ENCODE peak calls at places on chromosomes 12 and 14, in four cellular contexts. L, H, F and I are unnamed samples.

GRCh38 chr12:7588703-7589329 is 76.9 kb downstream of the APOBEC1 start:
- DNase-seq in L (peak), H (peak), F (no peak), I (peak)

GRCh38 chr12:67621926-67622325 is 26.6 kb upstream of the DYRK2 start:
- DNase-seq in L (no peak), H (no peak), F (no peak), I (no peak)

GRCh38 chr12:100504820-100505219 is 31.2 kb downstream of the NR1H4 start:
- DNase-seq in L (no peak), H (no peak), F (no peak), I (no peak)

GRCh38 chr12:114265036-114265435 is 140.9 kb downstream of the TBX5 start:
- DNase-seq in L (no peak), H (no peak), F (no peak), I (no peak)

GRCh38 chr12:74620932-74621331 is 83.3 kb downstream of the ATXN7L3B start:
- DNase-seq in L (no peak), H (no peak), F (no peak), I (no peak)

GRCh38 chr14:77307099-77307496 is 13.6 kb downstream of the POMT2 start:
- DNase-seq in L (peak), H (no peak), F (no peak), I (no peak)

GRCh38 chr12:18479266-18479665 is 217.9 kb downstream of the PIK3C2G start:
- DNase-seq in F (no peak), L (no peak), H (no peak), I (no peak)

GRCh38 chr12:45244561-45245348 is 28.9 kb downstream of the ANO6 start:
- DNase-seq in L (no peak), F (no peak), H (no peak), I (no peak)

GRCh38 chr12:100058482-100059029 is 73.8 kb upstream of the ANKS1B start:
- DNase-seq in L (peak), F (no peak), H (peak), I (no peak)

GRCh38 chr12:69540606-69541386 is 44.5 kb upstream of the CCT2 start:
- DNase-seq in F (no peak), H (no peak), L (no peak), I (no peak)

GRCh38 chr12:115934046-115934445 is 343.4 kb downstream of the MED13L start:
- DNase-seq in H (no peak), L (no peak), F (no peak), I (no peak)

GRCh38 chr12:57460457-57461325 is 1.1 kb downstream of the GLI1 start:
- DNase-seq in F (no peak), H (no peak), L (peak), I (peak)

GRCh38 chr12:124392991-124393790 is 98.3 kb downstream of the RFLNA start:
- DNase-seq in H (no peak), L (peak), F (no peak), I (no peak)

GRCh38 chr14:33765251-33765650 is 185.6 kb downstream of the EGLN3 start:
- DNase-seq in F (no peak), H (peak), L (peak), I (peak)

GRCh38 chr12:101733166-101733565 is 6.1 kb downstream of the SYCP3 start:
- DNase-seq in L (no peak), F (no peak), H (no peak), I (no peak)

GRCh38 chr14:70856851-70857498 is 47.7 kb upstream of the MAP3K9 start:
- DNase-seq in L (no peak), H (no peak), F (no peak), I (no peak)

GRCh38 chr12:32501835-32502333 is 102.5 kb downstream of the FGD4 start:
- DNase-seq in F (peak), H (no peak), L (peak), I (peak)

GRCh38 chr12:100348657-100349454 is 8.0 kb upstream of the SLC17A8 start:
- DNase-seq in F (no peak), L (peak), H (no peak), I (no peak)

GRCh38 chr12:69415471-69416275 is 54.5 kb upstream of the FRS2 start:
- DNase-seq in H (peak), F (peak), L (peak), I (peak)

GRCh38 chr12:132622437-132623071 is 4.0 kb downstream of the P2RX2 start:
- DNase-seq in F (no peak), L (no peak), H (no peak), I (no peak)

GRCh38 chr14:71620401-71620800 is 311.8 kb upstream of the RGS6 start:
- DNase-seq in L (no peak), H (no peak), F (no peak), I (no peak)

GRCh38 chr12:120798696-120799095 is 73.1 kb downstream of the ACADS start:
- DNase-seq in L (peak), F (no peak), H (no peak), I (no peak)

GRCh38 chr12:3016191-3016590 is 57.0 kb downstream of the TEAD4 start:
- DNase-seq in L (no peak), F (no peak), H (no peak), I (no peak)

GRCh38 chr12:30594509-30594908 is 101.2 kb downstream of the IPO8 start:
- DNase-seq in L (no peak), F (no peak), H (no peak), I (no peak)

GRCh38 chr12:4011597-4011996 is 138.4 kb upstream of the PARP11 start:
- DNase-seq in H (no peak), F (no peak), L (no peak), I (no peak)

GRCh38 chr12:11794751-11795150 is 145.3 kb downstream of the ETV6 start:
- DNase-seq in H (no peak), L (no peak), F (no peak), I (no peak)

DNA sequence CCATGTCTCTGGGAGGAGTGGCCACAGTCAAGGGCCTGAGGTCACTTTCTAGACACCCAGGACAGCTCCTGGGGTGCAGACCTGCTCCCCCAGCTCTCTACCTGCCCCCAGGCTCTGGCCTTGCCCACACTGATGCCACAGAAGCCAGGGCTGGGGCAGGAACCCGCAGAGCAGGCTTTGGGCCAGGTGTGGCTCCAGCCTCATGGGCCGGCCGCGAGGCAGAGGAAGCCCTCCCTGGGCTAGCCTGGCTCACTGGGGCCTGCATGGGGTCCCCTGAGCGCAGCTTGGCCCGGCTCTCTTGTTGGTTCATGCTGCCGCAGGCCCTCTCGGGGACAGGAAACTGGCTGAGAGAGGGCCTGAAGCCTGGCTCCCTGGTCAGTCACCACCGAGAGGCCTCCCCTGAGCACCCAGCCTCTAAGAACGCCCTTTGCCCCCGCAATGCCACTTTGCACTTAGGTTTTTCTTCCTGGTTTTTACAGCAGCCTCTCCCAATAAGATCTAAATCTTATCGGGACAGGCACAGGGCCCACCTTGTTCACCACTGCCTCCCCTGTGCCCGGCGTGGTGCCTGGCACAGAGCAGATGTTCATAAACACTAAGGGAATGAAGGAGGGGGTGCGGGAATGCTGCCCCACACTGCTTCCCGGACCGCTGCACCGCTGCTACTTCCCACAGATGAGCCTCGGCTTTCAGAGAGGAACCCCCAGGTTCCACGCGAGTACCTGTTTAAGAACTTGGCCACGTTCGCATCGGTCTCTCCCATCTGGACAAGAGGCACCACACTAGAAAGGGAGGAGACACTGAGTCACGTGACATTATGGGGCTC is 14.7 kb downstream of the MMAB start:
- DNase-seq in H (no peak), F (no peak), L (no peak), I (no peak)
- TF ChIP-seq TEAD4 in H (no peak), F (no peak), L (no peak), I (no peak)

DNA sequence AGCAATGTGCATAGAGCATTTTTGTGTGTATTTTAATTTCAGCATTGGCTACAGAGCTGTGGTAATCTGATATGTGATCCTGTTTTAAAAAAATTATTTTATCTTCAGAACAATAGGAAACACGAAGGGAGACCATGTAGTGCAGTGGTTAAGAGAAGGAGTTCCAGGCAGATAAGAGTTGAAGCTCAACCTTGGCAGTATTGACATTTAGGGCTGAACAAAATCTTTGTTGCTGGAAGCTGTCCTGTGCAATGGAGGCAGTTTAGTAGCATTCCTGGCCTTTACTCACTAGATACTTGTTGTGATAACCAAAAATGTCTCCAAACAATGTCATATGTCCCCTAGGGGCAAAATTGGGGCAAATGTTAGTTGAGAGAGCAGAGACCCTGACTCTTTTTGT is 59.2 kb downstream of the CHST11 start:
- DNase-seq in F (no peak), H (no peak), L (no peak), I (no peak)
- TF ChIP-seq TEAD4 in F (no peak), H (no peak), L (no peak), I (no peak)

DNA sequence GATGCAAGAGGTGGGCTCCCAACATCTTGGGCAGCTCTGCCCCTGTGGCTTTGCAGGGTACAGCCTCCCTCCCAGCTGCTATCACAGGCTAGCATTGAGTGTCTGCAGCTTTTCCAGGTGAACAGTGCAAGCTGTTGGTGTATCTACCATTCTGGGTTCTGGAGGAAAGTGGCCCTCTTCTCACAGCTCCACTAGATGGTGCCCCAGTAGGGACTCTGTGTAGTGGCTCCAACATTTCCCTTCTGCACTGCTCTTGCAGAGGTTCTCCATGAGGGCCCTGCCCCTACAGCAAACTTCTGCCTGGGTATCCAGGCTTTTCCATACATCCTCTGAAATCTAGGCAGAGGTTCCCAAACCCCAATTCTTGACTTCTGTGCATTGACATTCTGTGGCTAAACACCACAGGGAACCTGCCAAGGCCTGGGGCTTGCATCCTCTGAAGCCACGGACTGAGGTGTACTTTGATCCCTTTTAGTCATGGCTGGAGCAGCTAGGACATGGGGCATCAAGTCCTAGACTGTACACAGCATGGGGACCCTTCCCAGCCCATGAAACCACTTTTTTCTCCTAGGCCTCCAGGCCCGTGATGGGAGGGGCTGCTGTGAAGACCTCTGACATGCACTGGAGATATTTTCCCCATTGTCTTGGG is 24.0 kb upstream of the SLC38A1 start:
- DNase-seq in F (no peak), H (no peak), L (no peak), I (no peak)
- TF ChIP-seq TEAD4 in F (no peak), H (no peak), L (no peak), I (no peak)

DNA sequence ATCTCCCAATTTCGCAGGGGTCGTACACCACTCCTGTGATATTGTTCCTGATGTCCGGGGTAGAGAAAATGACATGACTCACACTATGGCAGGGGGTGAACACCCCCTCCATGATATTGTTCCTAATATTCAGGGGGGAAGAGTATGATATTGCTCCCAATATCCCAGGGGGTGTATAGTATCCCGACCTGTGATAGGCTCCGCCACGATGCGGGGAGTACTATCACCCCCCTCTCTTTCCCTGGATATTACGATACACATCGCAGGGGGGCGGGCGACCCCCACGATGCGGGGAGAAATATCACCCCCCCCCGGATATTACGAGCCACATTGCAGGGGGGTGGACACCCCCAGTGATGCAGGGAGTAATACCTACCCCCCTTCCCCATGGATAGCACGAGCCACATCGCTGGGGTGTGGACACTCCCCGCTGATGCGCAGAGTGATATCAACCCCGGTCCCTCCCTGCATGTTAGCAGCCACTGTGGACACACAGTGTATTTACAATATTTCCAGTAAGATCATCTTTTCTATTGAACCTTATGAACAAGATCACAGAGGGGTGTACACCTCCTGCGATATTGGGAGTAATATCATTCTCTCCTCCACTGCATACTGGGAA is 17.7 kb downstream of the SMIM41 start:
- DNase-seq in H (no peak), L (peak), F (no peak), I (no peak)
- TF ChIP-seq TEAD4 in H (no peak), L (no peak), F (no peak), I (no peak)

DNA sequence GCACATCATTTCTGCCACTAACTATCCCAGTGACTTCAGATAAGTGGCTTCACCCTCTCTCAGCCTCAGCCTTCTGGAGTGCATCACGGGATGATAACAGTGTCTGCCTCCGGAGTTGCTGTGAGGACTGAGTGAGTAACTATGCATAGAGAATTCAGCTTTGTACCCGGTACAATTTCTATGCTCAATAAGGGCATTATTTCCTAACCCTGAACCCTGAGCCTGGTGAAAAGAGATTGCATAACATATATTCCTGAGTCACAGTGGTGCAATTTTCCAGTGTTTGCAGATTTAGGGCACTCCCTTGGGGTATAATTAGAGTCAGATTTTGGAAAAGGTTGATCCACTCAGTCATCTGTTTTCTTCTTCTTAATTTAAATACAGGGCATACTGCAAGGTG is 181.1 kb downstream of the PTPN11 start:
- DNase-seq in F (no peak), L (no peak), H (no peak), I (no peak)
- TF ChIP-seq TEAD4 in F (no peak), L (no peak), H (no peak), I (no peak)

GRCh38 chr12:92546259-92546825 is 156.4 kb upstream of the PLEKHG7 start:
- DNase-seq in F (no peak), H (no peak), L (no peak), I (no peak)

GRCh38 chr12:92541024-92541423 is 161.8 kb upstream of the PLEKHG7 start:
- DNase-seq in F (no peak), H (no peak), L (no peak), I (no peak)

GRCh38 chr12:92543872-92544271 is 158.9 kb upstream of the PLEKHG7 start:
- DNase-seq in F (no peak), L (no peak), H (no peak), I (no peak)

GRCh38 chr12:92544321-92544720 is 158.5 kb upstream of the PLEKHG7 start:
- DNase-seq in F (no peak), L (no peak), H (no peak), I (no peak)

DNA sequence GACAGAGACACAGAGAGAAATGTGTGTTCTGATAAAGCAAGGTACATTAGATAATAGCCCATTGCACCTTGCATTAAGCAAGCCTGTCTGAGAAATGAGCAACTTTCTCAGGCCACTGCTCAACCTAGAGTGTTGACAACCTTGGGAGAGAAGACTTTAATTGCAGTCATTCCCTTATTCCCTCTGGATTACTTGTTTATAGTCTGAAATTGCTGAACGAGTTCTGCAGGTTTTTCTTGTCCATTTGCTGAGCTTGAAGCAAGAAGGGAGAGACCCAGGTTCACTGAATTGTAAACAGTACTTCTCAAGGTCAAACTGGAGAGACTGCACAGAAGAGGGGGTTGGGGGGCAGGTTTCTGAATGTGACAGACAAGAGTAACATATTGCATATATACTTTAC is 159.4 kb upstream of the PLEKHG7 start:
- DNase-seq in L (no peak), F (no peak), H (no peak), I (no peak)
- TF ChIP-seq TEAD4 in L (no peak), F (no peak), H (no peak), I (no peak)

GRCh38 chr12:109863961-109864712 is 16.2 kb downstream of the GLTP start:
- DNase-seq in L (no peak), H (no peak), F (no peak), I (no peak)
- TF ChIP-seq TEAD4 in L (no peak), H (no peak), F (no peak), I (no peak)